ENCODE peak calls at places on chromosome 12, in seven cellular contexts. C is body of pancreas, X is IMR-90, J is ovary, R is stomach, H is transverse colon, L is tibial nerve. U is an unnamed sample.

GRCh38 chr12:115023279-115023678 is 339.3 kb upstream of the TBX3 start:
- DNase-seq in R (no peak), J (peak; percentile 16), L (no peak), C (peak; percentile 50), H (no peak), X (peak; percentile 60), U (no peak)

GRCh38 chr12:45353944-45354343 is 138.0 kb downstream of the ANO6 start:
- DNase-seq in H (no peak), R (no peak), J (no peak), L (no peak), C (no peak), X (no peak), U (no peak)

GRCh38 chr12:108980831-108981618 is 39.8 kb downstream of the SVOP start:
- DNase-seq in H (no peak), R (no peak), C (no peak), L (no peak), X (peak; percentile 32), J (no peak), U (no peak)

GRCh38 chr12:19018302-19018980 is 111.1 kb upstream of the PLEKHA5 start:
- DNase-seq in C (no peak), H (no peak), J (no peak), R (no peak), X (peak; percentile 90), L (no peak), U (no peak)

GRCh38 chr12:38934696-38935095 is 29.3 kb upstream of the CPNE8 start:
- DNase-seq in R (no peak), L (no peak), H (no peak), J (no peak), C (no peak), X (no peak), U (no peak)

GRCh38 chr12:118842753-118843335 is 138.5 kb upstream of the SRRM4 start:
- DNase-seq in C (no peak), J (no peak), R (no peak), L (no peak), H (no peak), X (no peak), U (no peak)

GRCh38 chr12:96285158-96285557 is 91.0 kb downstream of the ELK3 start:
- DNase-seq in X (no peak), C (no peak), H (no peak), L (no peak), R (no peak), J (no peak), U (no peak)

GRCh38 chr12:70823182-70823976 is 97.2 kb downstream of the PTPRR start:
- DNase-seq in L (no peak), J (no peak), C (no peak), X (no peak), R (no peak), H (no peak), U (no peak)

GRCh38 chr12:126191037-126191891 is 1126.0 kb downstream of the AACS start:
- DNase-seq in J (no peak), C (peak; percentile 88), H (no peak), R (no peak), L (no peak), X (no peak), U (no peak)

GRCh38 chr12:92786045-92786444 is 83.3 kb downstream of the PLEKHG7 start:
- DNase-seq in H (no peak), C (no peak), L (no peak), R (no peak), J (no peak), X (peak; percentile 67), U (no peak)

GRCh38 chr12:132343294-132343972 is 14.0 kb upstream of the GALNT9 start:
- DNase-seq in C (no peak), X (no peak), R (no peak), H (peak; percentile 45), L (no peak), J (no peak), U (no peak)

GRCh38 chr12:12806784-12807516 is 6.2 kb upstream of the DDX47 start:
- DNase-seq in L (no peak), J (no peak), X (no peak), C (no peak), H (no peak), R (no peak), U (no peak)

GRCh38 chr12:114682101-114682919 is 1.7 kb downstream of the TBX3 start:
- DNase-seq in R (no peak), H (no peak), C (no peak), J (no peak), L (no peak), X (no peak), U (no peak)

GRCh38 chr12:101764393-101764792 is 25.1 kb upstream of the SYCP3 start:
- DNase-seq in H (no peak), X (no peak), J (no peak), R (no peak), L (no peak), C (no peak), U (no peak)

GRCh38 chr12:25957898-25958253 is 606 bp upstream of the RASSF8 start:
- DNase-seq in X (peak; percentile 82), R (no peak), J (peak; percentile 38), H (no peak), L (peak; percentile 32), C (no peak), U (peak; percentile 33)

GRCh38 chr12:69988601-69989194 is 163.7 kb downstream of the MYRFL start:
- DNase-seq in C (no peak), H (no peak), J (no peak), X (peak; percentile 65), R (no peak), L (no peak), U (no peak)

GRCh38 chr12:104010800-104011199 is 39.2 kb downstream of the GLT8D2 start:
- DNase-seq in X (no peak), J (no peak), R (no peak), L (no peak), C (no peak), H (no peak), U (no peak)

GRCh38 chr12:29255061-29255460 is 106.0 kb downstream of the FAR2 start:
- DNase-seq in H (no peak), C (no peak), J (no peak), R (no peak), X (no peak), L (no peak), U (no peak)

DNA sequence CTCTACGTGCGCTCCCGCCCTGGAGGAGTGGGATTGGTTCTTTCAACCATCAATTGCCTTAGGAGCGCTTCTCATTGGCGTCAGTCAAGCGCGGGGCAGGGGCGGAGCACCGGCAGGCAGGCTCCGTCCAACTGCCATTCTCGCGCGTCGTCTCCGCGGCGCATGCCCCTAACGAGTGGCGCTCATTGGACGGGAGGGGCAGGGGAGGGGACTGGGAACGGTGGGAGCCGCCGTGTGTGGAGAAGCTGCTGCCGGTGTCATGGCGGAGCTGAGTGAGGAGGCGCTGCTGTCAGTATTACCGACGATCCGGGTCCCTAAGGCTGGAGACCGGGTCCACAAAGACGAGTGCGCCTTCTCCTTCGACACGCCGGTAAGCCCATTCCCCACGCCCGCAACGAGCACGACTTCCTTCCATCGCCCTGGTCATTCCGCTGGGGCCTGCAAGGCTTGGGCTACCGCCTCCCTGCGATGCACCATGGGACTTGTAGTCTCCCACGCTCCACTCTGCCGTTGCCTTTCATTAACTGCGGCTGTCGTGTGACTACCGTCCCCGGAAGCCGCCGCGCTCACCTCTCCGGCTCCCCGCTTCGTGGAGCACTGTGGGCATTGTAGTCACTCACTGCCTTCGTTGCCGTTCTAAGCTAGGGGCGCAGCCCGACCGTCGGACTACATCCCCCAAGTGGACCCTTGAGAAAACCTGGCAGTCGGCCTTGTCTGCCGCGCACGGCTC is at the start of gene USP5:
- DNase-seq in L (peak; percentile 95), J (peak; percentile 98), X (peak; percentile 100), C (peak; percentile 99), R (peak; percentile 99), H (peak; percentile 99), U (peak; percentile 94)
- TF ChIP-seq POLR2A in L (peak; percentile 58), J (no peak), X (no peak), C (no peak), R (no peak), H (no peak), U (peak; percentile 72)

GRCh38 chr12:57765698-57766463 is 997 bp downstream of the CYP27B1 start:
- DNase-seq in R (no peak), C (peak; percentile 38), J (no peak), H (no peak), X (no peak), L (no peak), U (no peak)
- TF ChIP-seq POLR2A in R (no peak), C (no peak), J (no peak), H (no peak), X (no peak), L (no peak), U (no peak)

GRCh38 chr12:6873094-6874006 is at the start of gene SPSB2:
- DNase-seq in J (peak; percentile 99), R (peak; percentile 99), L (peak; percentile 91), X (peak; percentile 92), C (peak; percentile 99), H (peak; percentile 99), U (peak; percentile 87)
- TF ChIP-seq POLR2A in J (peak; percentile 66), R (no peak), L (peak; percentile 73), X (no peak), C (peak; percentile 75), H (peak; percentile 83), U (peak; percentile 60)

DNA sequence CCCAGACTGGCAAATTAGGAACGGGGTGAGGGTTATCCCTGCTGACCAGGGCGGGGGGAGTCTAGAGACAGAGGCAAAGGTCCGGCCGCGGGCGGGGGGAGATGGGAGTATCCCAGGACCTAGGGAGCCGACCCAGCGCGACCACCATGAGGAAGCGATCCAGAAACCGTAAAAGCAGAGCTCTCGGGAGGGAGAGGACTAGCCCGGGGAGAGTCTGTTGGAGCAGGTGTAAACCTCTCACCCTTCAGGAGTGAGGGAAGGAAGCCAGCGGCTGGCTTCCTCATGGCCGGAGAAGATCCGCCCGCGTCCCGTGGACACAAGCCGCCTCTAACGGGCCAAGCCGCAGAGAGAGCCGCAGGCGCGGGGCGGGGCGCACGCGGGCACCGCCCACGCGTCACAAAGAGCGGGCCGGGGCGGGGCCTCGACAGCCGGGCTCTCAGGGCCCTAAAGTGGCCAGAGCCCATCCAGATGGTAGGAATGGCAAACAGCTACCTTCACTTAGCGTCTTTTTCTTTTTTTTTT is at the start of gene ACRBP:
- DNase-seq in R (peak; percentile 83), H (peak; percentile 86), J (peak; percentile 82), X (peak; percentile 14), C (peak; percentile 78), L (peak; percentile 58), U (no peak)
- TF ChIP-seq POLR2A in R (no peak), H (peak; percentile 33), J (no peak), X (no peak), C (peak; percentile 56), L (peak; percentile 48), U (no peak)

DNA sequence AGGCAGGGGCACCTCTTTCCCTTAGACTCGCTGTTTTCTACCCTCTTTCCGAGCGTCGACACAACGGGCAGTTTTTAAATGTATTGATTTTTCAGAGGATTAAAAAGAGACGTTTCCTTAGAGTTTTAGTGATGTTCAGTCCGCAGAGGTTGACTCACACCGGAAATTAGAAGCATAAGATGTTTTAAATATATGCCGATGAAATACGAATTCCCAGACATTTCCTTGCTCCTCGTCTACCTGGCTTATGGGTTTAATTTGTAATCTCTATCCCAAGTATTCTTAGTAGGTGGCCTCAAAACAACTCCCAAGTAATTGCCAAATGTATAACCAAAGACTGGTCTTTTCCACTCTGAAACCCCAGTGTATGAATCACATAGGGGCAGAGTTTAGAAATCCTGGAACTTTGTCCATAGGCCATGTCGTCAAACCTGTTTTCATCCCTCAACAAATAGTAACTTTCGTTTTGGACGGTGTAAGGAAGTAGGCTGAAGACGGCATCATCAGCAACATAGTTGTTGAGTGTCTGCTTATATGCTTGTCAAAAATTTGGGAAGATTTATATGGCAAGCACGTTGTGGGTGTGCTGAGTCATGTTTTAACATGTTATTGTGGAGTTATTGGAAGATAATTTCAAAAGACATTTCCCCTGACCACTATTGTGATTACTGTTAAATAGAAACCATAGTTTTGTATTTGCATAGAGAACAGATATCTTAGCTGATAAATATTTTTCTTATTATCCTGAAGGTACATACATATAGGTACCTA is 824 bp downstream of the TBK1 start:
- DNase-seq in R (peak; percentile 33), C (peak; percentile 31), J (no peak), X (peak; percentile 90), H (peak; percentile 9), L (peak; percentile 12), U (peak; percentile 30)
- TF ChIP-seq POLR2A in R (no peak), C (no peak), J (no peak), X (peak; percentile 73), H (no peak), L (no peak), U (no peak)